ENCODE peak calls at places on chromosomes 13 and 19, in eight cellular contexts. B is prostate gland; D is breast epithelium; K is mammary epithelial cell; O is cardiac muscle cell; T is CD4-positive, alpha-beta memory T cell; H is lower lobe of right lung; R is uterus. F is an unnamed sample. For H3K27me3, the result is how much of the 10 kb centered on the place peaks cover.

GRCh38 chr19:40281381-40282208 is 3.5 kb downstream of the AKT2 start:
- DNase-seq in D (no peak), O (no peak), K (no peak), B (no peak), T (no peak), H (peak), R (no peak), F (no peak)

GRCh38 chr19:51224163-51224641 is 678 bp upstream of the CD33 start:
- DNase-seq in K (no peak), T (no peak), D (no peak), O (no peak), B (no peak), H (no peak), R (no peak), F (no peak)

GRCh38 chr19:2770055-2771013 is 12.7 kb downstream of the SGTA start:
- DNase-seq in B (no peak), R (no peak), T (no peak), O (peak), D (peak), H (no peak), K (no peak), F (no peak)

GRCh38 chr13:102903659-102904407 is 58.0 kb downstream of the ERCC5 start:
- DNase-seq in K (peak), T (no peak), H (no peak), R (no peak), D (no peak), O (peak), B (no peak), F (no peak)

GRCh38 chr13:43797869-43798268 is 11.1 kb upstream of the ENOX1 start:
- DNase-seq in B (no peak), R (no peak), H (no peak), T (no peak), O (no peak), K (no peak), D (no peak), F (no peak)

GRCh38 chr19:48498576-48498879 is 13.1 kb downstream of the LMTK3 start:
- DNase-seq in H (no peak), O (no peak), B (no peak), D (no peak), K (no peak), T (no peak), R (no peak), F (no peak)

GRCh38 chr13:111241006-111241755 is 79.3 kb upstream of the TEX29 start:
- DNase-seq in D (no peak), B (no peak), R (no peak), K (no peak), O (no peak), T (no peak), H (no peak), F (no peak)

GRCh38 chr19:33630880-33631627 is 9.3 kb downstream of the CHST8 start:
- DNase-seq in T (no peak), D (no peak), B (no peak), O (no peak), H (no peak), K (no peak), R (no peak), F (peak)

GRCh38 chr13:31201341-31202024 is 1.7 kb downstream of the B3GLCT start:
- DNase-seq in H (no peak), K (peak), D (no peak), O (no peak), R (peak), B (peak), T (no peak), F (no peak)

GRCh38 chr13:38385152-38385891 is 35.7 kb downstream of the UFM1 start:
- DNase-seq in H (no peak), B (no peak), O (no peak), D (no peak), K (no peak), R (no peak), T (no peak), F (no peak)

GRCh38 chr13:113916330-113916815 is 52.5 kb upstream of the GAS6 start:
- DNase-seq in K (peak), O (no peak), H (no peak), D (peak), T (no peak), R (no peak), B (no peak), F (no peak)

GRCh38 chr19:40445945-40446784 is 2.0 kb upstream of the SERTAD3 start:
- DNase-seq in H (no peak), T (no peak), R (no peak), O (no peak), B (peak), K (peak), D (peak), F (no peak)

GRCh38 chr13:37349916-37350315 is 244.5 kb upstream of the CSNK1A1L start:
- DNase-seq in H (no peak), T (no peak), O (no peak), K (no peak), R (no peak), D (no peak), B (no peak), F (no peak)

GRCh38 chr19:17659996-17660395 is 28.2 kb downstream of the UNC13A start:
- DNase-seq in D (no peak), T (no peak), R (no peak), B (no peak), H (no peak), K (no peak), O (no peak), F (no peak)

GRCh38 chr19:7067716-7068115 is 1.8 kb upstream of the ZNF557 start:
- DNase-seq in H (no peak), R (no peak), T (no peak), O (no peak), K (no peak), B (no peak), D (no peak), F (no peak)

GRCh38 chr13:34523401-34523800 is 418.7 kb upstream of the NBEA start:
- DNase-seq in B (no peak), H (no peak), T (no peak), K (no peak), R (no peak), D (no peak), O (no peak), F (no peak)

GRCh38 chr19:35986664-35987570 is 8.1 kb upstream of the SDHAF1 start:
- DNase-seq in D (no peak), K (no peak), R (no peak), O (peak), H (peak), T (no peak), B (no peak), F (no peak)

GRCh38 chr13:87671031-87671823 is at the start of gene SLITRK5:
- DNase-seq in O (peak), K (peak), H (peak), T (peak), B (peak), D (no peak), R (no peak), F (peak)

DNA sequence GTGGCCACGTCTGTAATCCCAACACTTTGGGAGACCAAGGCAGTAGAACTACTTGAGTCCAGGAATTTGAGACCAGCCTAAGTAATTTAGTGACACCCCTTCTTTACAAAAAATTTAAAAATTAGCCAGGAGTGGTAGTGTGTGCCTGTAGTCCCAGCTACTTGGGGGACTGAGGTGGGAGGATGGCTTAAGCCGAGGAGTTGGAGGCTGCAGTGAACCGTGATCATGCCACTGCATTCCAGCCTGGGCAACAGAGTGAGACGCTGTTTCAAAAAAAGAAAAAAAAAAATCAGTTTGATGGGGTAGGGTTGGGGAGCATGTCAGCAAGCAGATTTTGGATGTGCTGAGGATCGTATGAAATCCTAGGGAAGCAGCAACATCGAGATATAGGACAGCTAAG is 4.2 kb downstream of the CEACAM19 start:
- DNase-seq in B (no peak), K (no peak), R (no peak), O (no peak), T (no peak), H (no peak), D (no peak), F (no peak)
- H3K27me3 ChIP-seq in B (under half), K (under half), R (under half), O (under half), T (under half), H (under half), D (under half), F (under half)

DNA sequence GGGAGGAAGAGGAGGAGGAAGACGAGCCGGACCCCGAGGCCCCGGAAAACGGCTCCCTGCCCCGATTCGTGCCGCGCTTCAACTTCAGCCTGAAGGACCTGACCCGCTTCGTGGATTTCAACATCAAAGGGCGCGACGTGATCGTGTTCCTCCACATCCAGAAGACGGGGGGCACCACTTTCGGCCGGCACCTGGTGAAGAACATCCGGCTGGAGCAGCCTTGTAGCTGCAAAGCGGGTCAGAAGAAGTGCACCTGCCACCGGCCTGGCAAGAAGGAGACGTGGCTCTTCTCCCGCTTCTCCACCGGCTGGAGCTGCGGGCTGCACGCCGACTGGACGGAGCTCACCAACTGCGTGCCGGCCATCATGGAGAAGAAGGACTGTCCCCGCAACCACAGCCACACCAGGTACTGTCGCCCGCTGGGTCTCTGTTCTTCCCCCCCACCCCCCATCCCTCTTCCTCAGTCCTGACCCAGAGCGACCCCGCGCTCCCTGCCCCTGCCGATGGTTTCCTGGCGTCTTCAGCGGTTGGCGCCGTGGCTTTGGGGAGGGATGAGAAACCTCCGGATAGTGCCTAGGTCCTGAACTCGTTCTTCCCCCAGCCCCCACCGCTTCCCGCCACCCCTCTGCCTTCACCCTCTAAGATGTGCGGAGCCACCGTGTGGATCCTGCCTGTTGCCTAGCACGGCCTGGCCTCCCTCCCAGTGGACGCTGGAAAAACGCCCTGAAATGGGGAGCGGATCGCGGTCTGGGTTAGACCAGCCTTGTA is 1.4 kb downstream of the HS6ST3 start:
- DNase-seq in B (no peak), K (no peak), T (no peak), R (peak), D (no peak), O (peak), H (peak), F (peak)
- H3K27me3 ChIP-seq in B (under half), K (under half), T (under half), R (under half), D (under half), O (half or more), H (half or more), F (half or more)

DNA sequence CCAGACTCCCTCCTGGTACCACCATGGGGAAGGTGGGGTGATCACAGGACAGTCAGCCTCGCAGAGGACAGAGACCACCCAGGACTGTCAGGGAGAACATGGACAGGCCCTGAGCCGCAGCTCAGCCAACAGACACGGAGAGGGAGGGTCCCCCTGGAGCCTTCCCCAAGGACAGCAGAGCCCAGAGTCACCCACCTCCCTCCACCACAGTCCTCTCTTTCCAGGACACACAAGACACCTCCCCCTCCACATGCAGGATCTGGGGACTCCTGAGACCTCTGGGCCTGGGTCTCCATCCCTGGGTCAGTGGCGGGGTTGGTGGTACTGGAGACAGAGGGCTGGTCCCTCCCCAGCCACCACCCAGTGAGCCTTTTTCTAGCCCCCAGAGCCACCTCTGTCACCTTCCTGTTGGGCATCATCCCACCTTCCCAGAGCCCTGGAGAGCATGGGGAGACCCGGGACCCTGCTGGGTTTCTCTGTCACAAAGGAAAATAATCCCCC is 505 bp upstream of the CEACAM5 start:
- DNase-seq in D (no peak), H (no peak), B (no peak), R (no peak), K (no peak), T (no peak), O (no peak), F (no peak)
- H3K27me3 ChIP-seq in D (under half), H (under half), B (under half), R (under half), K (under half), T (under half), O (under half), F (under half)

DNA sequence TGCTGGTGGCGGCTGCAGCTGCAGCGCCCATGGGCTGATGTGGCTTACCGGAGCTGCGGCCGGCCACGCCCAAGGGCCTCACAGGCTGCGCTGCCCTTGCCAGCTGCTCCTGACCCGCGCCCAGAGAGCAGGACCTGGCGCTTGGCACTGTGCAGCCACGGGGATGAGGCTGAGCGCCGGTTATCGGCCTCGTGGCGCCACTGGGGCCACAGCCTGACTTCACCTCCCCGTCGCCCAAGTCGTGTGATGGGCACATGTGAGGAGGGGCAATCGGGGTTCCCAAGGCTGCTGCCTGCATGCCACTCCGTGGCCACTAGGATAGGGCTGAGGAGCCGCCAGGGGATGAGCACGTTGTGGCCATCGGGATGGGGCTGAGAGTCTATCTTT is 77.2 kb upstream of the PABPC3 start:
- DNase-seq in R (no peak), K (no peak), T (no peak), O (no peak), H (no peak), B (no peak), D (no peak), F (no peak)
- H3K27me3 ChIP-seq in R (under half), K (under half), T (under half), O (half or more), H (half or more), B (under half), D (under half), F (under half)

GRCh38 chr13:99162962-99163361 is 37.7 kb upstream of the UBAC2 start:
- DNase-seq in R (no peak), K (no peak), T (no peak), H (no peak), O (no peak), B (no peak), D (no peak), F (no peak)
- H3K27me3 ChIP-seq in R (under half), K (under half), T (under half), H (under half), O (under half), B (under half), D (under half), F (under half)

DNA sequence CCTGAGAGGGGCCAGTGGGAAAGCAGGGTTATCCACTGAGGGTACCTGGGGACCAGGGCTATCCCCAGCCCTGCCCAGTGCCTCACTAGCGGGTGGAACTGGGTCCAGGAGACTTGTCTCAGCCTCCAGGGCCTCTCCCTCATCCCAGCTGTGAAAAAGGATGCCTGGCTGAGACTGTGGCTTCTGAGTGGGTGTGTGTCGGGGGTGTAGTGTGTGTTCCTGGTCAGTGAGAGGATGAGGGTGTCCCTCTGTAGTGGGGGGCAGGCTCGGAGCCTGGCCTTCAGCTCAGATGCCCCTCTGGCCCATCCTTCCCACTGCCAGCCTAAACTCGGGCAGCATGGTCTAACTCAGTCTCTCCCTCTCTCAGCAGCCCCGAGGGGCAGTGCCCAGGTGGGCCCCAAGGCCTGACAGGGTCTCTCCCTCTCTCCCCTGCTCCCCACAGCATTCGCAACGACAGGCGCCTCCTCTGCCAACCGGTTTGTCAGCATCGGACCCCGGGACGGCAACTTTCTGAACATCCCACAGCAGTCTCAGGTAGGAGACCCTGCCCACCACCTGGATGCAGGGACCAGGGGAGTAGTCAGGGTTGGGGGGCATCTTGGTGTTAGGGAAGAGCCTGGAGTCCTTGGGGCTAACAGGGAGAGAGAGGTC is 12.7 kb downstream of the LYL1 start:
- DNase-seq in K (no peak), D (no peak), R (no peak), T (no peak), H (no peak), O (no peak), B (no peak), F (no peak)
- H3K27me3 ChIP-seq in K (under half), D (under half), R (under half), T (under half), H (under half), O (half or more), B (under half), F (under half)

GRCh38 chr13:79522583-79522982 is 41.6 kb downstream of the NDFIP2 start:
- DNase-seq in D (no peak), H (no peak), B (no peak), O (no peak), T (no peak), K (peak), R (no peak), F (no peak)
- H3K27me3 ChIP-seq in D (under half), H (under half), B (under half), O (under half), T (under half), K (under half), R (under half), F (under half)

DNA sequence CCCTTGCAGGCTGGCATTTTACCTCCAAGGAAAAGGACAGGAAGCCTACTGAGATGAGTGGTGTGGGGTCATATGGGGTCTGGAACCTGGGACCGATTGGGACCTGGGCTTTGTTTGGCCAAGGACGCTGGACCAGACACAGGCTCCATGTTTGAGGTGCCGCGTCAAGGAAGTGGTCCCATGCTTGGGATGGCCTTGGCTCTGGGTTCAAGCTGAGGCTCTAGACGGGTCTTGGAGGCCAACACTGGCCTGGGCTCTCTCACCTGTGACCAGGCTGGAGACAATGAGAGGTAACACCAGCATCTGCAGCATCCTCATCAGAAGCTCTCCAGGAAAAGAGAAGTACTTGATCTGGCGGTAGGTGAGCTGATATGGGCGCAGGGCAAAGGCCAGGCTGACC is 8.2 kb downstream of the SLC1A6 start:
- DNase-seq in O (no peak), D (no peak), B (no peak), K (no peak), R (no peak), H (no peak), T (no peak), F (no peak)
- H3K27me3 ChIP-seq in O (under half), D (under half), B (under half), K (under half), R (under half), H (under half), T (under half), F (under half)

GRCh38 chr13:28045861-28046260 is 54.5 kb downstream of the FLT3 start:
- DNase-seq in T (no peak), D (no peak), R (no peak), O (no peak), B (no peak), H (no peak), K (no peak), F (no peak)
- H3K27me3 ChIP-seq in T (under half), D (under half), R (under half), O (under half), B (under half), H (under half), K (under half), F (under half)